ENCODE peak calls at places on chromosome 1, in eight cellular contexts. H, Q, K, O, E, B, W and M are unnamed samples.

GRCh38 chr1:39103321-39104157 is 77.4 kb downstream of the NDUFS5 start:
- DNase-seq in Q (no peak), E (no peak), O (no peak), B (no peak), W (peak; percentile 48), H (no peak), K (no peak), M (no peak)

GRCh38 chr1:54883349-54884102 is 3.5 kb downstream of the DHCR24 start:
- DNase-seq in E (no peak), Q (no peak), O (no peak), W (peak; percentile 73), H (no peak), B (peak; percentile 38), K (no peak), M (no peak)

GRCh38 chr1:101331794-101332193 is 95.0 kb downstream of the S1PR1 start:
- DNase-seq in B (no peak), E (no peak), W (no peak), Q (no peak), K (no peak), H (no peak), O (no peak), M (no peak)

GRCh38 chr1:184889902-184890301 is 84.4 kb downstream of the NIBAN1 start:
- DNase-seq in O (no peak), E (no peak), K (no peak), Q (peak; percentile 10), W (peak; percentile 22), H (no peak), B (no peak), M (no peak)

GRCh38 chr1:48016526-48016925 is 19.3 kb upstream of the TRABD2B start:
- DNase-seq in W (no peak), B (no peak), E (no peak), H (no peak), Q (no peak), K (no peak), O (no peak), M (no peak)

GRCh38 chr1:36156329-36157114 is 562 bp downstream of the MAP7D1 start:
- DNase-seq in O (peak; percentile 81), H (peak; percentile 86), K (peak; percentile 72), B (peak; percentile 83), E (peak; percentile 73), W (peak; percentile 71), Q (peak; percentile 95), M (peak; percentile 92)

GRCh38 chr1:162882248-162882666 is 21.3 kb upstream of the CCDC190 start:
- DNase-seq in Q (no peak), W (no peak), B (no peak), E (no peak), K (no peak), O (no peak), H (no peak), M (no peak)

GRCh38 chr1:115437146-115437639 is 99.1 kb upstream of the NGF start:
- DNase-seq in B (no peak), H (no peak), K (no peak), E (no peak), Q (no peak), W (no peak), O (no peak), M (peak; percentile 63)

GRCh38 chr1:244273845-244274619 is 177.7 kb downstream of the ADSS2 start:
- DNase-seq in W (peak; percentile 99), H (no peak), B (peak; percentile 54), K (peak; percentile 83), Q (no peak), E (no peak), O (no peak), M (no peak)

GRCh38 chr1:25619101-25619890 is 2.7 kb downstream of the MAN1C1 start:
- DNase-seq in W (peak; percentile 28), H (peak; percentile 75), O (peak; percentile 51), E (peak; percentile 58), Q (peak; percentile 89), B (peak; percentile 52), K (peak; percentile 55), M (peak; percentile 71)

GRCh38 chr1:88726697-88727096 is 42.6 kb downstream of the PKN2 start:
- DNase-seq in Q (no peak), W (no peak), H (no peak), E (no peak), B (no peak), K (no peak), O (no peak), M (no peak)

GRCh38 chr1:184734972-184735371 is 19.7 kb downstream of the EDEM3 start:
- DNase-seq in B (no peak), K (no peak), H (no peak), E (no peak), O (no peak), Q (no peak), W (no peak), M (no peak)

GRCh38 chr1:149916927-149917310 is 725 bp downstream of the SV2A start:
- DNase-seq in E (no peak), O (no peak), H (no peak), K (no peak), W (no peak), B (no peak), Q (no peak), M (no peak)

GRCh38 chr1:200282497-200283122 is 127.2 kb downstream of the ZNF281 start:
- DNase-seq in B (no peak), E (no peak), H (no peak), W (no peak), K (no peak), O (no peak), Q (no peak), M (no peak)

GRCh38 chr1:198876371-198876871 is 237.6 kb downstream of the PTPRC start:
- DNase-seq in B (no peak), O (peak; percentile 36), H (no peak), K (peak; percentile 56), Q (peak; percentile 52), E (no peak), W (no peak), M (peak; percentile 61)

GRCh38 chr1:182357913-182358312 is 33.7 kb downstream of the GLUL start:
- DNase-seq in Q (peak; percentile 18), B (no peak), E (no peak), O (no peak), H (no peak), W (no peak), K (no peak), M (no peak)

GRCh38 chr1:182731852-182732575 is 47.6 kb upstream of the RGS8 start:
- DNase-seq in W (no peak), E (no peak), O (no peak), K (no peak), H (no peak), B (no peak), Q (no peak), M (no peak)

GRCh38 chr1:181105134-181106021 is 16.9 kb downstream of the IER5 start:
- DNase-seq in H (no peak), K (peak; percentile 97), B (peak; percentile 97), O (peak; percentile 96), W (peak; percentile 95), Q (peak; percentile 97), E (peak; percentile 97), M (peak; percentile 87)

GRCh38 chr1:181107711-181108110 is 19.2 kb downstream of the IER5 start:
- DNase-seq in B (no peak), Q (no peak), W (no peak), K (no peak), H (no peak), E (no peak), O (no peak), M (no peak)

GRCh38 chr1:181104790-181105133 is 16.3 kb downstream of the IER5 start:
- DNase-seq in O (peak; percentile 40), B (peak; percentile 63), H (no peak), Q (peak; percentile 91), E (peak; percentile 73), K (peak; percentile 67), W (no peak), M (peak; percentile 63)

GRCh38 chr1:181106479-181106878 is 18.0 kb downstream of the IER5 start:
- DNase-seq in Q (no peak), B (no peak), K (no peak), O (no peak), W (no peak), H (no peak), E (no peak), M (no peak)

DNA sequence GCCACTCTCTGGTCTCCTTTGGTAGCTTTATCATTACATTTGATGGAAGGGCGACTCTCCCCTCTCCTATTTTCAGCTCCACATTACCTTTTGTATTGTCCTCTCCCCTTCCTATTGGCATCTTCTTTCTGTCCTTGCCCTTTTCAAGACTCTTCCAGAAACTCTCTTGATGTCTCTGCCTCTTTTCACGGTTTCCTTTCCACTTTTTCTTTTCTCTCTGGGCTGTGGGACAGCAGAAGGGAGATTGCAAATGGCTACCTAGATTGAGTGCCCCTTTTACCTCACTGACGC is 17.5 kb downstream of the IER5 start:
- DNase-seq in Q (no peak), E (no peak), B (no peak), K (no peak), W (no peak), O (no peak), H (no peak), M (no peak)
- H3K27me3 ChIP-seq in Q (peaks cover 43% of the 10 kb centered on the region), E (no peaks in the 10 kb centered on the region), B (no peaks in the 10 kb centered on the region), K (no peaks in the 10 kb centered on the region), W (peaks cover 5% of the 10 kb centered on the region), O (no peaks in the 10 kb centered on the region), H (peaks cover 55% of the 10 kb centered on the region), M (no peaks in the 10 kb centered on the region)

DNA sequence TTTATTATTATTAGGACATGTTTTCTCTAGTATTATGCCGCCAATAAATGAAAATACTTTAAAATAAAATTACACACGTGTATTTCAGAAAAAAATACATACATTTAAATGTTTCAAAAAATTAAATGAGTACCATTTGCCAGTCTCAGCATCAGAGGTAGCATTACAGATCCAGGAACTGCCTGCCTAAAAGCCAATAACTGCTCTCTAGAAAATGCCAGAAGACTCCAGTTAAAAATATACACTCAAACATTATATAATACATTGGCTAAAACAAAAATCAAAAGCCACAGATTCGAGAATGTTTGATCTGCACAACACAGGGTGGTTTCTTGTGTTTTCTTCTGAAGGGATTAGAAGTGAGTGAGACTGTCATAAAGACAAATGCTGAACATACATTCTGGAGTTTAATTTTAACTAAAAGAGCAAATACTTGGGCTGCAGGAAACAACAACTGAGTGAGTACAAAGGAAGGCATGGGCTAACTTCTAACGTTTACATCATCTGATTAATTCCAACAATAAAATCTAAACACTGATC is 105.5 kb downstream of the RERE start:
- DNase-seq in H (no peak), K (no peak), W (no peak), B (no peak), O (no peak), E (no peak), Q (no peak), M (no peak)
- H3K4me3 ChIP-seq in H (no peak overlapping the region), K (peak overlapping the region; percentile 5), W (no peak overlapping the region), B (no peak overlapping the region), O (no peak overlapping the region), E (no peak overlapping the region), Q (peak overlapping the region; percentile 17), M (no peak overlapping the region)

GRCh38 chr1:43831866-43832654 is 101.5 kb upstream of the ARTN start:
- DNase-seq in Q (no peak), O (no peak), B (no peak), E (no peak), K (no peak), H (no peak), W (no peak), M (no peak)
- H3K4me1 ChIP-seq in Q (peaks cover 8% of the 10 kb centered on the region), O (peaks cover 6% of the 10 kb centered on the region), B (peaks cover 8% of the 10 kb centered on the region), E (peaks cover 14% of the 10 kb centered on the region), K (peaks cover 23% of the 10 kb centered on the region), H (peaks cover 19% of the 10 kb centered on the region), W (peaks cover 11% of the 10 kb centered on the region), M (peaks cover 44% of the 10 kb centered on the region)

DNA sequence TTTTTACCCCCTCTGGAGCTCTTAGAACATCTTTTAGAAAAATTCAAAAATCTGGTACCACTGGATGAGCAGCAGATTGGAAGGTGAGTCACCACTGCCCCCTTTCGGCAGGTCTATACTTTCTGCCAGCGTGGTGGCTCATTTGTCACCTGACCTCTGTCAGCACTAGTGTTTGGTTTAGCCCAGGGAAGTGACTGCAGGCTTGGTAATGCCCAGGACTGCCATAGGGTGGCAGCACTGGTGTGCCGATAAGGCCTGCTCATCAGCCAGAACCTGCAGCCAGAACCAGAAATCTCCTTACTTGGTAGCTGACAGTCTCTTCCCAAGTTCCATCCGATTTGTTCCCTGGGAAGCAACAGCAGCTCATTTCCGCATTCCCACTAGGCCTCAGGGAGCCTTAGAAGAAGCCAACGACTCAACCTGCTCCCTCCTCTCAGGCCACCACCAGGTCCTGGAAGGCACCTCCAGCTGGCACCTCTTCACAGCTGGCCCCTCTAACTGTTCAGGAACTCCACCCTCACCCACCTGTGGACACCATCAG is 6.8 kb downstream of the SMIM12 start:
- DNase-seq in Q (peak; percentile 95), O (peak; percentile 96), E (peak; percentile 92), K (peak; percentile 96), B (peak; percentile 95), H (peak; percentile 99), W (peak; percentile 96), M (peak; percentile 93)
- H3K27me3 ChIP-seq in Q (no peaks in the 10 kb centered on the region), O (no peaks in the 10 kb centered on the region), E (no peaks in the 10 kb centered on the region), K (no peaks in the 10 kb centered on the region), B (no peaks in the 10 kb centered on the region), H (no peaks in the 10 kb centered on the region), W (no peaks in the 10 kb centered on the region), M (no peaks in the 10 kb centered on the region)